ENCODE peak calls at places on chromosomes 16 and 17, in five cellular contexts. One of them, this sample, is unnamed.

GRCh38 chr17:46167826-46168569 is 25.2 kb downstream of the KANSL1 start:
- DNase-seq in esophagus squamous epithelium: no peak
- DNase-seq in non-pigmented ciliary epithelial cell: peak
- DNase-seq in activated naive CD4-positive, alpha-beta T cell treated with anti-CD3 and anti-CD28 coated beads for 36 hours: no peak
- DNase-seq in stimulated activated CD4-positive, alpha-beta T cell treated with anti-CD3 and anti-CD28 coated beads, Interleukin-12 subunit alpha, Interleukin-12 subunit beta, amount 100 ng/mL, for 48 hours: no peak
- DNase-seq in this sample: no peak

GRCh38 chr17:41988418-41988817 is 21.8 kb downstream of the CNP start:
- DNase-seq in stimulated activated CD4-positive, alpha-beta T cell treated with anti-CD3 and anti-CD28 coated beads, Interleukin-12 subunit alpha, Interleukin-12 subunit beta, amount 100 ng/mL, for 48 hours: no peak
- DNase-seq in activated naive CD4-positive, alpha-beta T cell treated with anti-CD3 and anti-CD28 coated beads for 36 hours: no peak
- DNase-seq in esophagus squamous epithelium: no peak
- DNase-seq in non-pigmented ciliary epithelial cell: no peak
- DNase-seq in this sample: no peak

GRCh38 chr17:46782250-46782953 is 36.1 kb downstream of the WNT3 start:
- DNase-seq in activated naive CD4-positive, alpha-beta T cell treated with anti-CD3 and anti-CD28 coated beads for 36 hours: peak
- DNase-seq in stimulated activated CD4-positive, alpha-beta T cell treated with anti-CD3 and anti-CD28 coated beads, Interleukin-12 subunit alpha, Interleukin-12 subunit beta, amount 100 ng/mL, for 48 hours: no peak
- DNase-seq in esophagus squamous epithelium: no peak
- DNase-seq in non-pigmented ciliary epithelial cell: no peak
- DNase-seq in this sample: no peak

GRCh38 chr17:45332989-45333701 is 16.3 kb upstream of the MAP3K14 start:
- DNase-seq in esophagus squamous epithelium: no peak
- DNase-seq in non-pigmented ciliary epithelial cell: no peak
- DNase-seq in stimulated activated CD4-positive, alpha-beta T cell treated with anti-CD3 and anti-CD28 coated beads, Interleukin-12 subunit alpha, Interleukin-12 subunit beta, amount 100 ng/mL, for 48 hours: no peak
- DNase-seq in activated naive CD4-positive, alpha-beta T cell treated with anti-CD3 and anti-CD28 coated beads for 36 hours: no peak
- DNase-seq in this sample: no peak

GRCh38 chr17:5585814-5586558 is 1.7 kb upstream of the NLRP1 start:
- DNase-seq in stimulated activated CD4-positive, alpha-beta T cell treated with anti-CD3 and anti-CD28 coated beads, Interleukin-12 subunit alpha, Interleukin-12 subunit beta, amount 100 ng/mL, for 48 hours: no peak
- DNase-seq in esophagus squamous epithelium: no peak
- DNase-seq in non-pigmented ciliary epithelial cell: no peak
- DNase-seq in activated naive CD4-positive, alpha-beta T cell treated with anti-CD3 and anti-CD28 coated beads for 36 hours: peak
- DNase-seq in this sample: no peak

GRCh38 chr16:8776193-8776592 is 21.2 kb downstream of the TMEM186 start:
- DNase-seq in non-pigmented ciliary epithelial cell: no peak
- DNase-seq in stimulated activated CD4-positive, alpha-beta T cell treated with anti-CD3 and anti-CD28 coated beads, Interleukin-12 subunit alpha, Interleukin-12 subunit beta, amount 100 ng/mL, for 48 hours: no peak
- DNase-seq in esophagus squamous epithelium: no peak
- DNase-seq in activated naive CD4-positive, alpha-beta T cell treated with anti-CD3 and anti-CD28 coated beads for 36 hours: no peak
- DNase-seq in this sample: no peak

GRCh38 chr16:14100825-14101224 is 29.7 kb downstream of the MRTFB start:
- DNase-seq in stimulated activated CD4-positive, alpha-beta T cell treated with anti-CD3 and anti-CD28 coated beads, Interleukin-12 subunit alpha, Interleukin-12 subunit beta, amount 100 ng/mL, for 48 hours: no peak
- DNase-seq in esophagus squamous epithelium: no peak
- DNase-seq in activated naive CD4-positive, alpha-beta T cell treated with anti-CD3 and anti-CD28 coated beads for 36 hours: no peak
- DNase-seq in non-pigmented ciliary epithelial cell: no peak
- DNase-seq in this sample: no peak

GRCh38 chr17:16313159-16314090 is 39.8 kb downstream of the CENPV start:
- DNase-seq in activated naive CD4-positive, alpha-beta T cell treated with anti-CD3 and anti-CD28 coated beads for 36 hours: no peak
- DNase-seq in non-pigmented ciliary epithelial cell: no peak
- DNase-seq in esophagus squamous epithelium: no peak
- DNase-seq in stimulated activated CD4-positive, alpha-beta T cell treated with anti-CD3 and anti-CD28 coated beads, Interleukin-12 subunit alpha, Interleukin-12 subunit beta, amount 100 ng/mL, for 48 hours: no peak
- DNase-seq in this sample: no peak

GRCh38 chr17:58232707-58233156 is 5.7 kb upstream of the LPO start:
- DNase-seq in stimulated activated CD4-positive, alpha-beta T cell treated with anti-CD3 and anti-CD28 coated beads, Interleukin-12 subunit alpha, Interleukin-12 subunit beta, amount 100 ng/mL, for 48 hours: no peak
- DNase-seq in activated naive CD4-positive, alpha-beta T cell treated with anti-CD3 and anti-CD28 coated beads for 36 hours: no peak
- DNase-seq in non-pigmented ciliary epithelial cell: peak
- DNase-seq in esophagus squamous epithelium: no peak
- DNase-seq in this sample: no peak

GRCh38 chr17:50093807-50094206 is 1.3 kb upstream of the PDK2 start:
- DNase-seq in esophagus squamous epithelium: no peak
- DNase-seq in stimulated activated CD4-positive, alpha-beta T cell treated with anti-CD3 and anti-CD28 coated beads, Interleukin-12 subunit alpha, Interleukin-12 subunit beta, amount 100 ng/mL, for 48 hours: no peak
- DNase-seq in activated naive CD4-positive, alpha-beta T cell treated with anti-CD3 and anti-CD28 coated beads for 36 hours: no peak
- DNase-seq in non-pigmented ciliary epithelial cell: no peak
- DNase-seq in this sample: no peak

GRCh38 chr17:46732754-46733398 is 85.6 kb downstream of the WNT3 start:
- DNase-seq in stimulated activated CD4-positive, alpha-beta T cell treated with anti-CD3 and anti-CD28 coated beads, Interleukin-12 subunit alpha, Interleukin-12 subunit beta, amount 100 ng/mL, for 48 hours: no peak
- DNase-seq in activated naive CD4-positive, alpha-beta T cell treated with anti-CD3 and anti-CD28 coated beads for 36 hours: no peak
- DNase-seq in esophagus squamous epithelium: no peak
- DNase-seq in non-pigmented ciliary epithelial cell: no peak
- DNase-seq in this sample: peak

GRCh38 chr16:20620770-20621169 is 44.6 kb upstream of the ACSM2B start:
- DNase-seq in activated naive CD4-positive, alpha-beta T cell treated with anti-CD3 and anti-CD28 coated beads for 36 hours: no peak
- DNase-seq in non-pigmented ciliary epithelial cell: no peak
- DNase-seq in stimulated activated CD4-positive, alpha-beta T cell treated with anti-CD3 and anti-CD28 coated beads, Interleukin-12 subunit alpha, Interleukin-12 subunit beta, amount 100 ng/mL, for 48 hours: no peak
- DNase-seq in esophagus squamous epithelium: no peak
- DNase-seq in this sample: no peak

GRCh38 chr16:80723981-80724380 is 80.4 kb downstream of the CDYL2 start:
- DNase-seq in non-pigmented ciliary epithelial cell: no peak
- DNase-seq in activated naive CD4-positive, alpha-beta T cell treated with anti-CD3 and anti-CD28 coated beads for 36 hours: no peak
- DNase-seq in esophagus squamous epithelium: no peak
- DNase-seq in stimulated activated CD4-positive, alpha-beta T cell treated with anti-CD3 and anti-CD28 coated beads, Interleukin-12 subunit alpha, Interleukin-12 subunit beta, amount 100 ng/mL, for 48 hours: no peak
- DNase-seq in this sample: no peak

GRCh38 chr17:7063518-7064094 is 16.4 kb downstream of the CLEC10A start:
- DNase-seq in activated naive CD4-positive, alpha-beta T cell treated with anti-CD3 and anti-CD28 coated beads for 36 hours: no peak
- DNase-seq in esophagus squamous epithelium: no peak
- DNase-seq in non-pigmented ciliary epithelial cell: no peak
- DNase-seq in stimulated activated CD4-positive, alpha-beta T cell treated with anti-CD3 and anti-CD28 coated beads, Interleukin-12 subunit alpha, Interleukin-12 subunit beta, amount 100 ng/mL, for 48 hours: no peak
- DNase-seq in this sample: no peak

GRCh38 chr17:40499551-40500189 is 1.8 kb downstream of the TNS4 start:
- DNase-seq in stimulated activated CD4-positive, alpha-beta T cell treated with anti-CD3 and anti-CD28 coated beads, Interleukin-12 subunit alpha, Interleukin-12 subunit beta, amount 100 ng/mL, for 48 hours: no peak
- DNase-seq in esophagus squamous epithelium: no peak
- DNase-seq in non-pigmented ciliary epithelial cell: no peak
- DNase-seq in activated naive CD4-positive, alpha-beta T cell treated with anti-CD3 and anti-CD28 coated beads for 36 hours: no peak
- DNase-seq in this sample: no peak

GRCh38 chr17:75921596-75921995 is 16.9 kb upstream of the MRPL38 start:
- DNase-seq in esophagus squamous epithelium: no peak
- DNase-seq in non-pigmented ciliary epithelial cell: no peak
- DNase-seq in stimulated activated CD4-positive, alpha-beta T cell treated with anti-CD3 and anti-CD28 coated beads, Interleukin-12 subunit alpha, Interleukin-12 subunit beta, amount 100 ng/mL, for 48 hours: no peak
- DNase-seq in activated naive CD4-positive, alpha-beta T cell treated with anti-CD3 and anti-CD28 coated beads for 36 hours: no peak
- DNase-seq in this sample: no peak

GRCh38 chr17:45146616-45147101 is 1.6 kb upstream of the HEXIM1 start:
- DNase-seq in non-pigmented ciliary epithelial cell: no peak
- DNase-seq in stimulated activated CD4-positive, alpha-beta T cell treated with anti-CD3 and anti-CD28 coated beads, Interleukin-12 subunit alpha, Interleukin-12 subunit beta, amount 100 ng/mL, for 48 hours: no peak
- DNase-seq in activated naive CD4-positive, alpha-beta T cell treated with anti-CD3 and anti-CD28 coated beads for 36 hours: no peak
- DNase-seq in esophagus squamous epithelium: no peak
- DNase-seq in this sample: no peak

GRCh38 chr17:48608494-48608834 is 2.4 kb downstream of the HOXB7 start:
- DNase-seq in stimulated activated CD4-positive, alpha-beta T cell treated with anti-CD3 and anti-CD28 coated beads, Interleukin-12 subunit alpha, Interleukin-12 subunit beta, amount 100 ng/mL, for 48 hours: no peak
- DNase-seq in activated naive CD4-positive, alpha-beta T cell treated with anti-CD3 and anti-CD28 coated beads for 36 hours: no peak
- DNase-seq in non-pigmented ciliary epithelial cell: no peak
- DNase-seq in esophagus squamous epithelium: no peak
- DNase-seq in this sample: no peak

GRCh38 chr16:87636050-87636684 is 33.9 kb downstream of the JPH3 start:
- DNase-seq in non-pigmented ciliary epithelial cell: no peak
- DNase-seq in activated naive CD4-positive, alpha-beta T cell treated with anti-CD3 and anti-CD28 coated beads for 36 hours: peak
- DNase-seq in stimulated activated CD4-positive, alpha-beta T cell treated with anti-CD3 and anti-CD28 coated beads, Interleukin-12 subunit alpha, Interleukin-12 subunit beta, amount 100 ng/mL, for 48 hours: peak
- DNase-seq in esophagus squamous epithelium: peak
- DNase-seq in this sample: no peak

GRCh38 chr16:81607805-81608514 is 163.4 kb downstream of the CMIP start:
- DNase-seq in stimulated activated CD4-positive, alpha-beta T cell treated with anti-CD3 and anti-CD28 coated beads, Interleukin-12 subunit alpha, Interleukin-12 subunit beta, amount 100 ng/mL, for 48 hours: no peak
- DNase-seq in esophagus squamous epithelium: no peak
- DNase-seq in activated naive CD4-positive, alpha-beta T cell treated with anti-CD3 and anti-CD28 coated beads for 36 hours: no peak
- DNase-seq in non-pigmented ciliary epithelial cell: no peak
- DNase-seq in this sample: no peak

GRCh38 chr17:49512296-49513043 is 17.4 kb downstream of the NGFR start:
- DNase-seq in stimulated activated CD4-positive, alpha-beta T cell treated with anti-CD3 and anti-CD28 coated beads, Interleukin-12 subunit alpha, Interleukin-12 subunit beta, amount 100 ng/mL, for 48 hours: no peak
- DNase-seq in activated naive CD4-positive, alpha-beta T cell treated with anti-CD3 and anti-CD28 coated beads for 36 hours: no peak
- DNase-seq in esophagus squamous epithelium: no peak
- DNase-seq in non-pigmented ciliary epithelial cell: no peak
- DNase-seq in this sample: no peak

GRCh38 chr16:85027349-85027967 is at the start of gene KIAA0513:
- DNase-seq in non-pigmented ciliary epithelial cell: no peak
- DNase-seq in activated naive CD4-positive, alpha-beta T cell treated with anti-CD3 and anti-CD28 coated beads for 36 hours: peak
- DNase-seq in stimulated activated CD4-positive, alpha-beta T cell treated with anti-CD3 and anti-CD28 coated beads, Interleukin-12 subunit alpha, Interleukin-12 subunit beta, amount 100 ng/mL, for 48 hours: peak
- DNase-seq in esophagus squamous epithelium: peak
- DNase-seq in this sample: no peak

GRCh38 chr17:78176548-78177025 is 8.2 kb downstream of the SYNGR2 start:
- DNase-seq in non-pigmented ciliary epithelial cell: no peak
- DNase-seq in activated naive CD4-positive, alpha-beta T cell treated with anti-CD3 and anti-CD28 coated beads for 36 hours: peak
- DNase-seq in esophagus squamous epithelium: no peak
- DNase-seq in stimulated activated CD4-positive, alpha-beta T cell treated with anti-CD3 and anti-CD28 coated beads, Interleukin-12 subunit alpha, Interleukin-12 subunit beta, amount 100 ng/mL, for 48 hours: peak
- DNase-seq in this sample: no peak

GRCh38 chr17:74449773-74450172 is 16.7 kb upstream of the CD300A start:
- DNase-seq in stimulated activated CD4-positive, alpha-beta T cell treated with anti-CD3 and anti-CD28 coated beads, Interleukin-12 subunit alpha, Interleukin-12 subunit beta, amount 100 ng/mL, for 48 hours: no peak
- DNase-seq in activated naive CD4-positive, alpha-beta T cell treated with anti-CD3 and anti-CD28 coated beads for 36 hours: no peak
- DNase-seq in non-pigmented ciliary epithelial cell: no peak
- DNase-seq in esophagus squamous epithelium: no peak
- DNase-seq in this sample: no peak

GRCh38 chr16:50697881-50698767 is 4.7 kb downstream of the NOD2 start:
- DNase-seq in stimulated activated CD4-positive, alpha-beta T cell treated with anti-CD3 and anti-CD28 coated beads, Interleukin-12 subunit alpha, Interleukin-12 subunit beta, amount 100 ng/mL, for 48 hours: peak
- DNase-seq in esophagus squamous epithelium: no peak
- DNase-seq in non-pigmented ciliary epithelial cell: no peak
- DNase-seq in activated naive CD4-positive, alpha-beta T cell treated with anti-CD3 and anti-CD28 coated beads for 36 hours: peak
- DNase-seq in this sample: no peak

GRCh38 chr17:59842901-59843652 is 49.7 kb downstream of the TUBD1 start:
- DNase-seq in activated naive CD4-positive, alpha-beta T cell treated with anti-CD3 and anti-CD28 coated beads for 36 hours: peak
- DNase-seq in stimulated activated CD4-positive, alpha-beta T cell treated with anti-CD3 and anti-CD28 coated beads, Interleukin-12 subunit alpha, Interleukin-12 subunit beta, amount 100 ng/mL, for 48 hours: peak
- DNase-seq in non-pigmented ciliary epithelial cell: peak
- DNase-seq in esophagus squamous epithelium: no peak
- DNase-seq in this sample: no peak

GRCh38 chr17:2635241-2635640 is 41.8 kb downstream of the PAFAH1B1 start:
- DNase-seq in non-pigmented ciliary epithelial cell: no peak
- DNase-seq in stimulated activated CD4-positive, alpha-beta T cell treated with anti-CD3 and anti-CD28 coated beads, Interleukin-12 subunit alpha, Interleukin-12 subunit beta, amount 100 ng/mL, for 48 hours: no peak
- DNase-seq in activated naive CD4-positive, alpha-beta T cell treated with anti-CD3 and anti-CD28 coated beads for 36 hours: no peak
- DNase-seq in esophagus squamous epithelium: no peak
- DNase-seq in this sample: no peak

GRCh38 chr17:64786337-64786736 is 124.2 kb upstream of the SMURF2 start:
- DNase-seq in stimulated activated CD4-positive, alpha-beta T cell treated with anti-CD3 and anti-CD28 coated beads, Interleukin-12 subunit alpha, Interleukin-12 subunit beta, amount 100 ng/mL, for 48 hours: no peak
- DNase-seq in activated naive CD4-positive, alpha-beta T cell treated with anti-CD3 and anti-CD28 coated beads for 36 hours: no peak
- DNase-seq in non-pigmented ciliary epithelial cell: no peak
- DNase-seq in esophagus squamous epithelium: no peak
- DNase-seq in this sample: no peak

GRCh38 chr16:4373909-4374742 is 2.5 kb downstream of the VASN start:
- DNase-seq in stimulated activated CD4-positive, alpha-beta T cell treated with anti-CD3 and anti-CD28 coated beads, Interleukin-12 subunit alpha, Interleukin-12 subunit beta, amount 100 ng/mL, for 48 hours: no peak
- DNase-seq in activated naive CD4-positive, alpha-beta T cell treated with anti-CD3 and anti-CD28 coated beads for 36 hours: no peak
- DNase-seq in non-pigmented ciliary epithelial cell: peak
- DNase-seq in esophagus squamous epithelium: no peak
- DNase-seq in this sample: no peak

GRCh38 chr17:31481783-31482081 is 90.3 kb downstream of the RAB11FIP4 start:
- DNase-seq in esophagus squamous epithelium: no peak
- DNase-seq in activated naive CD4-positive, alpha-beta T cell treated with anti-CD3 and anti-CD28 coated beads for 36 hours: no peak
- DNase-seq in stimulated activated CD4-positive, alpha-beta T cell treated with anti-CD3 and anti-CD28 coated beads, Interleukin-12 subunit alpha, Interleukin-12 subunit beta, amount 100 ng/mL, for 48 hours: no peak
- DNase-seq in non-pigmented ciliary epithelial cell: no peak
- DNase-seq in this sample: no peak

GRCh38 chr17:51647873-51648272 is 387.5 kb downstream of the UTP18 start:
- DNase-seq in activated naive CD4-positive, alpha-beta T cell treated with anti-CD3 and anti-CD28 coated beads for 36 hours: no peak
- DNase-seq in stimulated activated CD4-positive, alpha-beta T cell treated with anti-CD3 and anti-CD28 coated beads, Interleukin-12 subunit alpha, Interleukin-12 subunit beta, amount 100 ng/mL, for 48 hours: no peak
- DNase-seq in non-pigmented ciliary epithelial cell: no peak
- DNase-seq in esophagus squamous epithelium: no peak
- DNase-seq in this sample: no peak

GRCh38 chr17:17849147-17849820 is 12.5 kb upstream of the SREBF1 start:
- DNase-seq in non-pigmented ciliary epithelial cell: no peak
- DNase-seq in esophagus squamous epithelium: no peak
- DNase-seq in activated naive CD4-positive, alpha-beta T cell treated with anti-CD3 and anti-CD28 coated beads for 36 hours: peak
- DNase-seq in stimulated activated CD4-positive, alpha-beta T cell treated with anti-CD3 and anti-CD28 coated beads, Interleukin-12 subunit alpha, Interleukin-12 subunit beta, amount 100 ng/mL, for 48 hours: peak
- DNase-seq in this sample: no peak

GRCh38 chr17:36601303-36602029 is at the start of gene MRM1:
- DNase-seq in non-pigmented ciliary epithelial cell: peak
- DNase-seq in stimulated activated CD4-positive, alpha-beta T cell treated with anti-CD3 and anti-CD28 coated beads, Interleukin-12 subunit alpha, Interleukin-12 subunit beta, amount 100 ng/mL, for 48 hours: peak
- DNase-seq in esophagus squamous epithelium: peak
- DNase-seq in activated naive CD4-positive, alpha-beta T cell treated with anti-CD3 and anti-CD28 coated beads for 36 hours: peak
- DNase-seq in this sample: peak

GRCh38 chr17:10698116-10698818 is 873 bp downstream of the ADPRM start:
- DNase-seq in stimulated activated CD4-positive, alpha-beta T cell treated with anti-CD3 and anti-CD28 coated beads, Interleukin-12 subunit alpha, Interleukin-12 subunit beta, amount 100 ng/mL, for 48 hours: no peak
- DNase-seq in non-pigmented ciliary epithelial cell: no peak
- DNase-seq in esophagus squamous epithelium: no peak
- DNase-seq in activated naive CD4-positive, alpha-beta T cell treated with anti-CD3 and anti-CD28 coated beads for 36 hours: peak
- DNase-seq in this sample: no peak

GRCh38 chr16:89360760-89361435 is 129.5 kb downstream of the ANKRD11 start:
- DNase-seq in stimulated activated CD4-positive, alpha-beta T cell treated with anti-CD3 and anti-CD28 coated beads, Interleukin-12 subunit alpha, Interleukin-12 subunit beta, amount 100 ng/mL, for 48 hours: peak
- DNase-seq in activated naive CD4-positive, alpha-beta T cell treated with anti-CD3 and anti-CD28 coated beads for 36 hours: peak
- DNase-seq in non-pigmented ciliary epithelial cell: no peak
- DNase-seq in esophagus squamous epithelium: no peak
- DNase-seq in this sample: no peak

GRCh38 chr17:65062168-65062915 is 5.8 kb upstream of the GNA13 start:
- DNase-seq in non-pigmented ciliary epithelial cell: no peak
- DNase-seq in activated naive CD4-positive, alpha-beta T cell treated with anti-CD3 and anti-CD28 coated beads for 36 hours: no peak
- DNase-seq in stimulated activated CD4-positive, alpha-beta T cell treated with anti-CD3 and anti-CD28 coated beads, Interleukin-12 subunit alpha, Interleukin-12 subunit beta, amount 100 ng/mL, for 48 hours: no peak
- DNase-seq in esophagus squamous epithelium: no peak
- DNase-seq in this sample: no peak

GRCh38 chr17:76048025-76048605 is 21.0 kb upstream of the EVPL start:
- DNase-seq in stimulated activated CD4-positive, alpha-beta T cell treated with anti-CD3 and anti-CD28 coated beads, Interleukin-12 subunit alpha, Interleukin-12 subunit beta, amount 100 ng/mL, for 48 hours: no peak
- DNase-seq in activated naive CD4-positive, alpha-beta T cell treated with anti-CD3 and anti-CD28 coated beads for 36 hours: no peak
- DNase-seq in esophagus squamous epithelium: no peak
- DNase-seq in non-pigmented ciliary epithelial cell: no peak
- DNase-seq in this sample: no peak

GRCh38 chr17:28416703-28417311 is 10.8 kb upstream of the SLC46A1 start:
- DNase-seq in activated naive CD4-positive, alpha-beta T cell treated with anti-CD3 and anti-CD28 coated beads for 36 hours: peak
- DNase-seq in non-pigmented ciliary epithelial cell: peak
- DNase-seq in esophagus squamous epithelium: no peak
- DNase-seq in stimulated activated CD4-positive, alpha-beta T cell treated with anti-CD3 and anti-CD28 coated beads, Interleukin-12 subunit alpha, Interleukin-12 subunit beta, amount 100 ng/mL, for 48 hours: peak
- DNase-seq in this sample: no peak

This sample was measured in SK-N-MC.